ENCODE peak calls at places on chromosome 16, in six cellular contexts. I, V, H, W, Q and N are unnamed samples. For H3K9me3, the result is how much of the 10 kb centered on the place peaks cover.

GRCh38 chr16:48971571-48972071 is 310.0 kb downstream of the CBLN1 start:
- DNase-seq in Q (no peak), V (no peak), W (no peak), H (no peak), I (no peak), N (no peak)

GRCh38 chr16:82229800-82230619 is 60.0 kb upstream of the MPHOSPH6 start:
- DNase-seq in Q (peak), W (peak), H (peak), I (peak), V (peak), N (peak)

GRCh38 chr16:69112285-69113129 is 7.1 kb downstream of the HAS3 start:
- DNase-seq in Q (no peak), I (no peak), H (peak), V (peak), W (peak), N (no peak)

GRCh38 chr16:57541754-57542435 is 548 bp upstream of the ADGRG5 start:
- DNase-seq in W (no peak), H (no peak), I (no peak), Q (no peak), V (no peak), N (no peak)

GRCh38 chr16:24208710-24209109 is 47.4 kb upstream of the CACNG3 start:
- DNase-seq in I (no peak), W (no peak), Q (no peak), H (peak), V (no peak), N (no peak)

GRCh38 chr16:70730944-70731343 is 45.1 kb upstream of the MTSS2 start:
- DNase-seq in H (no peak), I (no peak), V (no peak), W (no peak), Q (no peak), N (no peak)

GRCh38 chr16:84053237-84053636 is 10.6 kb upstream of the SLC38A8 start:
- DNase-seq in V (no peak), H (no peak), Q (no peak), I (no peak), W (peak), N (no peak)

GRCh38 chr16:67864594-67864993 is 8.3 kb upstream of the EDC4 start:
- DNase-seq in V (no peak), Q (no peak), W (no peak), I (no peak), H (no peak), N (no peak)

GRCh38 chr16:88770459-88771293 is 14.3 kb downstream of the PIEZO1 start:
- DNase-seq in V (peak), H (peak), I (peak), W (no peak), Q (no peak), N (no peak)

GRCh38 chr16:610513-611381 is 20.0 kb upstream of the WFIKKN1 start:
- DNase-seq in V (peak), H (no peak), W (peak), I (no peak), Q (no peak), N (peak)

GRCh38 chr16:608019-608418 is 18.2 kb downstream of the RAB40C start:
- DNase-seq in H (no peak), V (no peak), I (no peak), W (no peak), Q (no peak), N (no peak)

GRCh38 chr16:609984-610383 is 20.1 kb downstream of the RAB40C start:
- DNase-seq in I (no peak), W (peak), V (no peak), H (no peak), Q (no peak), N (no peak)

GRCh38 chr16:606656-607307 is 16.9 kb downstream of the RAB40C start:
- DNase-seq in V (no peak), Q (no peak), H (no peak), I (no peak), W (peak), N (no peak)

GRCh38 chr16:609316-609715 is 19.4 kb downstream of the RAB40C start:
- DNase-seq in V (no peak), I (no peak), H (no peak), Q (no peak), W (no peak), N (no peak)
- H3K9me3 ChIP-seq in V (under half), I (under half), H (under half), Q (under half), W (under half), N (under half)

GRCh38 chr16:66735891-66736290 is 15.5 kb downstream of the DYNC1LI2 start:
- DNase-seq in Q (no peak), H (no peak), I (no peak), W (no peak), V (no peak), N (no peak)

GRCh38 chr16:66728804-66729203 is 22.6 kb downstream of the DYNC1LI2 start:
- DNase-seq in I (no peak), Q (no peak), H (no peak), W (no peak), V (no peak), N (no peak)

GRCh38 chr16:66728117-66728787 is 23.2 kb downstream of the DYNC1LI2 start:
- DNase-seq in I (peak), H (no peak), Q (no peak), V (no peak), W (no peak), N (no peak)

DNA sequence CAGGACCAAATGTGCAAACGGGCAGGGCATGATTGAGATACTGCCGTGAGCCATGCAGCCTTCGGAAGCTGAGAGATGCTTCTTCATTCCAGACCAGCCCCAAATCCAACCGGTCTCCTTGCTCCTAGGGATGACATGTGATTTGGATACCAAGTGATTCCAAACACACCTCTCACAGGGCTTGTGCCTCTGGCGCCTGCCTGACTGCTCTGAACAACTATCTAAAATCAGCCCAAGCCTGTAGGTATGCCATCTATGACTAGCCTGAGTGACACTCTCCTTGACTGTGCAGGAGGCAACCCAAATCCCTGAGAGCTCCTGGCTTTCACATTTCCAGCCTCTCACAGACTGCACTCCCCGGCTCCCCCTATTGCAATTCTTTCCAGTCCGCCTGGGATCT is 20.3 kb downstream of the DYNC1LI2 start:
- DNase-seq in W (no peak), H (no peak), I (no peak), V (no peak), Q (no peak), N (no peak)
- H3K9me3 ChIP-seq in W (under half), H (under half), I (under half), V (under half), Q (under half), N (under half)

DNA sequence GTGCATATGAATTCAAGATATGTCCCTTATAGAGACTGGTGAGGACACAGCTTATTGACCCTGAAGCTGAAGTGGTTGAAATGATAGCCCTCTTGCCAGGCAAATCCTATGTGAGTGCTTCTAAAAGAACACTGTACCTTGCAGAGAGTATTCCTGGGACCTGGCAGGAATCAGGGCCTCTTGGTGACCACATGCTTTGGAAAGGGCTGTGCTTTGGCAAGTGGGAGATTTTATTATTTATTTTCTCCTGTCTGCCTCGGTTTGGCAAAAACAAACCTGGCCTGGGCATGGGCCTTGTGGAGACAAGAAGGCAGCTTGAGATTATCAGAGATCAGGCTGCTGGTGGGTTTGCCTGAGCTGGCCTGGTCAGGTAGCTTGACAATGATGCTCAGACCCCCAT is 24.6 kb downstream of the ABCC1 start:
- DNase-seq in H (no peak), V (no peak), I (no peak), W (no peak), Q (no peak), N (no peak)
- H3K9me3 ChIP-seq in H (under half), V (under half), I (under half), W (under half), Q (under half), N (under half)

GRCh38 chr16:50609049-50609832 is 61.0 kb downstream of the NKD1 start:
- DNase-seq in Q (no peak), H (no peak), I (no peak), V (no peak), W (no peak), N (no peak)
- H3K9me3 ChIP-seq in Q (under half), H (under half), I (under half), V (under half), W (under half), N (under half)